ENCODE peak calls at places on chromosomes 6 and 20, in four cellular contexts. L is fibroblast of the aortic adventitia, E is AG09309, S is Peyer's patch. U is an unnamed sample.

GRCh38 chr6:42313941-42314570 is 96.4 kb upstream of the MRPS10 start:
- DNase-seq in L (peak; percentile 55), E (no peak), S (no peak), U (no peak)

GRCh38 chr6:66522864-66523263 is 815.8 kb upstream of the EYS start:
- DNase-seq in L (no peak), E (no peak), S (no peak), U (no peak)

GRCh38 chr6:6005467-6006427 is 978 bp downstream of the NRN1 start:
- DNase-seq in L (no peak), E (no peak), S (no peak), U (no peak)

GRCh38 chr6:144055121-144055931 is 40.0 kb downstream of the SF3B5 start:
- DNase-seq in L (no peak), E (no peak), S (peak; percentile 63), U (no peak)

GRCh38 chr6:42239333-42239732 is 21.7 kb upstream of the MRPS10 start:
- DNase-seq in L (no peak), E (no peak), S (no peak), U (no peak)

GRCh38 chr6:68633654-68634502 is 1.2 kb upstream of the ADGRB3 start:
- DNase-seq in L (no peak), E (no peak), S (no peak), U (no peak)

GRCh38 chr6:17493286-17493685 is 99.9 kb downstream of the CAP2 start:
- DNase-seq in L (peak; percentile 29), E (no peak), S (no peak), U (no peak)

GRCh38 chr6:107695061-107695715 is 128.9 kb downstream of the SCML4 start:
- DNase-seq in L (peak; percentile 17), E (no peak), S (no peak), U (no peak)

GRCh38 chr6:5141046-5141445 is 55.9 kb downstream of the PPP1R3G start:
- DNase-seq in L (no peak), E (no peak), S (no peak), U (no peak)

GRCh38 chr20:32354592-32355416 is 3.3 kb upstream of the ASXL1 start:
- DNase-seq in L (peak; percentile 66), E (no peak), S (no peak), U (no peak)

GRCh38 chr6:131038612-131039344 is 24.3 kb downstream of the EPB41L2 start:
- DNase-seq in L (peak; percentile 76), E (no peak), S (no peak), U (no peak)

GRCh38 chr6:102895683-102896082 is 1502.2 kb downstream of the GRIK2 start:
- DNase-seq in L (no peak), E (no peak), S (no peak), U (no peak)

GRCh38 chr6:79808846-79809245 is 138.5 kb downstream of the ELOVL4 start:
- DNase-seq in L (peak; percentile 5), E (no peak), S (no peak), U (no peak)

GRCh38 chr6:79158856-79159516 is 75.5 kb downstream of the HMGN3 start:
- DNase-seq in L (no peak), E (no peak), S (no peak), U (no peak)

GRCh38 chr6:44898296-44898930 is 429.7 kb upstream of the RUNX2 start:
- DNase-seq in L (peak; percentile 69), E (peak; percentile 42), S (no peak), U (peak; percentile 71)

GRCh38 chr20:19048898-19049889 is 163.2 kb upstream of the SLC24A3 start:
- DNase-seq in L (no peak), E (no peak), S (no peak), U (no peak)

GRCh38 chr20:19047040-19047950 is 165.1 kb upstream of the SLC24A3 start:
- DNase-seq in L (no peak), E (no peak), S (peak; percentile 76), U (no peak)

GRCh38 chr20:19047951-19048296 is 164.5 kb upstream of the SLC24A3 start:
- DNase-seq in L (no peak), E (no peak), S (no peak), U (no peak)

GRCh38 chr20:19045366-19045765 is 167.1 kb upstream of the SLC24A3 start:
- DNase-seq in L (no peak), E (no peak), S (no peak), U (no peak)
- TF ChIP-seq CTCF in L (no peak), E (no peak), S (no peak), U (no peak)

DNA sequence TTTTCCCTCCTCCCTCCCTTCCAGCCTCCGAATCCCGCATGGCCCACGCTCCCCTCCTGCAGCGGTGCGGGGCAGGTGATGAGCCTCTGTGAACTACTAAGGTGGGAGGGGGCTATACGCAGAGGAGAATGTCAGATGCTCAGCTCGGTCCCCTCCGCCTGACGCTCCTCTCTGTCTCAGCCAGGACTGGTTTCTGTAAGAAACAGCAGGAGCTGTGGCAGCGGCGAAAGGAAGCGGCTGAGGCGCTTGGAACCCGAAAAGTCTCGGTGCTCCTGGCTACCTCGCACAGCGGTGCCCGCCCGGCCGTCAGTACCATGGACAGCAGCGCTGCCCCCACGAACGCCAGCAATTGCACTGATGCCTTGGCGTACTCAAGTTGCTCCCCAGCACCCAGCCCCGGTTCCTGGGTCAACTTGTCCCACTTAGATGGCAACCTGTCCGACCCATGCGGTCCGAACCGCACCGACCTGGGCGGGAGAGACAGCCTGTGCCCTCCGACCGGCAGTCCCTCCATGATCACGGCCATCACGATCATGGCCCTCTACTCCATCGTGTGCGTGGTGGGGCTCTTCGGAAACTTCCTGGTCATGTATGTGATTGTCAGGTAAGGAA is at the start of gene OPRM1:
- DNase-seq in L (peak; percentile 0), E (no peak), S (no peak), U (peak; percentile 0)
- H3K4me3 ChIP-seq in L (no peak within 1 kb of the TSS), E (no peak within 1 kb of the TSS), S (no peak within 1 kb of the TSS), U (no peak within 1 kb of the TSS)

GRCh38 chr20:15440249-15440820 is 1102.9 kb upstream of the FLRT3 start:
- DNase-seq in L (no peak), E (no peak), S (no peak), U (no peak)
- TF ChIP-seq CTCF in L (no peak), E (no peak), S (no peak), U (no peak)

GRCh38 chr6:136526937-136527336 is 23.3 kb downstream of the MAP7 start:
- DNase-seq in L (no peak), E (no peak), S (no peak), U (no peak)

GRCh38 chr6:136525586-136526195 is 24.5 kb downstream of the MAP7 start:
- DNase-seq in L (no peak), E (no peak), S (no peak), U (no peak)

GRCh38 chr6:136527831-136528230 is 22.4 kb downstream of the MAP7 start:
- DNase-seq in L (no peak), E (no peak), S (no peak), U (no peak)

GRCh38 chr6:136524936-136525413 is 25.2 kb downstream of the MAP7 start:
- DNase-seq in L (no peak), E (no peak), S (no peak), U (no peak)

DNA sequence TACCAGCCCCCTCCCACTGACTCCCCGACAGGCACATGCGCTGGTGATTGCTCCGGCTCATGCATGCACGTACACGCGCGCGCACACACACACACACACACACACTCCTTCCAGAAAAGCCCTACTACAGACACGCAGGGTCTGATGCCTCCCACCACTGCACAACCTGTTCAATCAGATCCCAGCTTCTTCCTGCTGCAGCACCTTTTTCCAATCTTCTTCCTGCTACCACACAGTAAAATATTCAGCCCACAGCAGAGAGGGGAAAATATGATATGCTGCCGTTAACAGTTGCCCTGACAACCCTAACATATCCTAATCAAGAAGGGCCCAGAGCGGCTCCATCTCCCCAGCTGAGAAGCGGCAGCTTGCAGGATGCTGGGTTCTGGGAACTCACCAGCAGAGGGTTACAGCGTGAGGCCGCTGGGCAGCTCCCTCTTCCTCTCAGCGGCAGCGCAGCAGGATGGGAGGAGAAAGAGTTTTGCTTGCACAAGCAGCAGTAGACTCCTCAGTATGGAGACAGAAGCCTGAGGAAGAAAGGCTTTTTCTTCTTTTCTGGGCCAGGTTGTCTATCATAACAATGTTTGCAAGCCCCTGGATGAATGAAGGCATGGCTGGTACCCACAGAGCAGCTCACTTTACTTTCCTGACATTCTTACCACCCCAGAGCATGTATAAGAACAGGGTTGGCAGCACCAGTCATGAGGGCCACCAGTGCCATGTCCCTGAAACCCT is 23.9 kb downstream of the MAP7 start:
- DNase-seq in L (peak; percentile 55), E (peak; percentile 35), S (no peak), U (no peak)
- H3K4me3 ChIP-seq in L (no peak overlapping the region), E (no peak overlapping the region), S (no peak overlapping the region), U (no peak overlapping the region)

DNA sequence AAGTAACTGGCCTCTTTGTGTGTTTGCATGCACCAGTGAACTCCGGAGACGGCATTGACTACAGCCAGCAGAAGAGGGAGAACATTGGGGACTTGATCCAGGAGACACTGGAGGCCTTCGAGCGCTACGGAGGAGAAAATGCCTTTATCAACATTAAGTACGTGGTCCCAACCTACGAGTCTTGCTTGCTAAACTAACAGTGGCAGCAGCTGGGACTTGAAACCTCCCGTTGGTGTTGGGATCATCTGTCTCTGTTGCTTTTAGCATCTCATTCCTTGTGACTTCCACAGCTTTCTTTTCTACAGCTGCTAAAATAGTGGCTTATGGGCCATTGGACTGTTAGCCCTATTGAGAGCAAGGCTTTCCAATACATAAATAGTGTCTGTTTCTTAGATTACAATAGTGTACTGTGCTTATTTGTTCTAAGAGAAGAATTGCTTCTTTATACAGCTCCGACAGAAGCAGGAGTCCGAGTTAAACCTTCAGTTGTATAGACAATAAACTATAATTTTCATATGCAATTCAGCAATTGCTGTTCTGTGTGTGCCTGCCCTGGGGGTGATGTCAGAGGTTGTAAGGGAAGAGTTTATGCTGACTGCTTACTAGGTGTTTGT is 99.6 kb upstream of the QKI start:
- DNase-seq in L (no peak), E (no peak), S (no peak), U (no peak)
- TF ChIP-seq CTCF in L (no peak), E (no peak), S (no peak), U (no peak)

DNA sequence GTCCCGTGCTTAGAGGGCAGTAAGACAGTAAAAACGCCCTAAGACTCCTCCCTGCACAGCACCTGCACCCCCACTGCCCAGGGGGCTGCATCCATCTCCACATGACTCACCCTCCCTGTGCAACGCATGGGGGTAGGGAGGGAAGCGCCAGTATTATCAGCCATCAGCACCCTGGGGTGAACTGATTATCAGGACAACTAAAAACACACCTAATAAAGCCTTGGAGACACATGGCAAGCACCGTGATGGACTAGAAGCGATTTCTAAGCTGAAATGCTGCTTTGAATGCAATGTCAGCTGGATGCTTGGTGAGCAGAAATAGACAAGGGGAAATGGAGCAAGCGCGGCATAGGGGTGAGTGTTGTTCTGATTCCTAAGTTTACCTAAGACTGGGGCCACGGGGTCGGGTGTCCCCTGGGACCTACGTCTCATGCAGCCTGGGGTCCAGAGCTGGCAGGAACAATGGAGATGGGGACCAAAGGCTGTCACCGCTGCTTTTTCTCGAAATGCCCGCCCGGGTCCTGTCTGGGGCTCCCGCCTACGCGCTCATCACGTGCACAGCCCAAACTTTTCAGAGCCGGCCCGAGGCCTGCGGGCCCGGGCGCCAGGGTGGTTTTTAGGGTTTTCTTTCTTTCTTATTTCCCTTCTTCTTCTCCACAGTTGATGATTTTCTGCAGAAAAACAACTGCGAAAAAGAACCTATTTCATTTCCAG is 702 bp upstream of the TNFAIP3 start:
- DNase-seq in L (no peak), E (no peak), S (no peak), U (no peak)
- H3K4me3 ChIP-seq in L (peak overlapping the region; percentile 61), E (peak overlapping the region; percentile 65), S (peak overlapping the region; percentile 85), U (peak overlapping the region; percentile 53)